ENCODE peak calls at places on chromosomes 7 and 10, in five cellular contexts. T is IMR-90, U is mesenchymal stem cell, P is trophoblast cell, R is H1. A is an unnamed sample.

GRCh38 chr10:77530011-77530410 is 107.6 kb downstream of the KCNMA1 start:
- DNase-seq in T (no peak), U (no peak), P (no peak), R (no peak), A (no peak)

GRCh38 chr10:126247454-126247975 is 140.8 kb downstream of the ADAM12 start:
- DNase-seq in T (peak; percentile 100), U (peak; percentile 99), P (peak; percentile 98), R (no peak), A (no peak)

GRCh38 chr7:101626069-101626671 is 2.9 kb downstream of the MYL10 start:
- DNase-seq in T (no peak), U (no peak), P (no peak), R (no peak), A (no peak)

GRCh38 chr10:124266468-124267230 is 152.1 kb downstream of the OAT start:
- DNase-seq in T (no peak), U (no peak), P (no peak), R (no peak), A (no peak)

GRCh38 chr10:66783296-66783695 is 142.5 kb upstream of the LRRTM3 start:
- DNase-seq in T (peak; percentile 56), U (no peak), P (no peak), R (no peak), A (no peak)

GRCh38 chr10:121092341-121093099 is 241.4 kb downstream of the WDR11 start:
- DNase-seq in T (no peak), U (peak; percentile 74), P (peak; percentile 76), R (no peak), A (no peak)

GRCh38 chr7:120587281-120587680 is 270.7 kb downstream of the TSPAN12 start:
- DNase-seq in T (no peak), U (no peak), P (peak; percentile 88), R (no peak), A (no peak)

GRCh38 chr7:14687777-14688176 is 214.8 kb downstream of the DGKB start:
- DNase-seq in T (no peak), U (peak; percentile 5), P (no peak), R (no peak), A (no peak)

GRCh38 chr10:60299961-60300883 is 89.5 kb downstream of the ANK3 start:
- DNase-seq in T (peak; percentile 52), U (peak; percentile 95), P (peak; percentile 92), R (no peak), A (peak; percentile 37)

GRCh38 chr10:43420369-43421200 is 11.6 kb upstream of the HNRNPF start:
- DNase-seq in T (peak; percentile 78), U (peak; percentile 95), P (peak; percentile 94), R (peak; percentile 73), A (no peak)

GRCh38 chr10:13613519-13613918 is 26.8 kb downstream of the PRPF18 start:
- DNase-seq in T (peak; percentile 68), U (peak; percentile 60), P (peak; percentile 61), R (no peak), A (no peak)

GRCh38 chr7:91771394-91771793 is 109.1 kb downstream of the MTERF1 start:
- DNase-seq in T (no peak), U (no peak), P (no peak), R (no peak), A (no peak)

GRCh38 chr10:33952692-33953360 is 618.4 kb upstream of the NRP1 start:
- DNase-seq in T (peak; percentile 82), U (peak; percentile 3), P (peak; percentile 84), R (no peak), A (no peak)

GRCh38 chr7:138865843-138866242 is 67.8 kb upstream of the ATP6V0A4 start:
- DNase-seq in T (no peak), U (no peak), P (no peak), R (peak; percentile 58), A (no peak)

GRCh38 chr7:96224682-96225081 is 97.2 kb downstream of the SLC25A13 start:
- DNase-seq in T (no peak), U (no peak), P (no peak), R (no peak), A (no peak)

GRCh38 chr10:43039629-43040481 is 37.0 kb upstream of the RET start:
- DNase-seq in T (no peak), U (no peak), P (no peak), R (peak; percentile 39), A (no peak)

GRCh38 chr7:115782716-115783460 is 247.7 kb downstream of the TFEC start:
- DNase-seq in T (no peak), U (no peak), P (no peak), R (no peak), A (no peak)

GRCh38 chr10:131700032-131700431 is 200.8 kb upstream of the PPP2R2D start:
- DNase-seq in T (no peak), U (no peak), P (no peak), R (no peak), A (no peak)

GRCh38 chr10:8054498-8055407 is at the start of gene GATA3:
- DNase-seq in T (peak; percentile 34), U (peak; percentile 92), P (peak; percentile 97), R (peak; percentile 75), A (peak; percentile 56)

GRCh38 chr7:155509725-155510551 is 36.4 kb downstream of the CNPY1 start:
- DNase-seq in T (no peak), U (no peak), P (no peak), R (peak; percentile 84), A (no peak)

GRCh38 chr10:122060250-122060649 is 71.3 kb downstream of the TACC2 start:
- DNase-seq in T (peak; percentile 49), U (peak; percentile 65), P (peak; percentile 26), R (no peak), A (no peak)

GRCh38 chr7:155205368-155206285 is 92.1 kb upstream of the INSIG1 start:
- DNase-seq in T (peak; percentile 99), U (peak; percentile 99), P (peak; percentile 95), R (peak; percentile 55), A (no peak)

GRCh38 chr10:51029172-51029641 is 45.1 kb upstream of the PRKG1 start:
- DNase-seq in T (peak; percentile 60), U (peak; percentile 51), P (no peak), R (no peak), A (no peak)

GRCh38 chr7:34759477-34760125 is 101.6 kb downstream of the NPSR1 start:
- DNase-seq in T (peak; percentile 45), U (peak; percentile 53), P (peak; percentile 84), R (no peak), A (peak; percentile 31)

GRCh38 chr7:131226116-131226562 is 101.5 kb upstream of the MKLN1 start:
- DNase-seq in T (peak; percentile 55), U (peak; percentile 81), P (no peak), R (no peak), A (no peak)

GRCh38 chr10:110643670-110644597 is at the start of gene RBM20:
- DNase-seq in T (no peak), U (peak; percentile 48), P (peak; percentile 36), R (peak; percentile 75), A (peak; percentile 62)

GRCh38 chr7:105353752-105354328 is 34.9 kb downstream of the SRPK2 start:
- DNase-seq in T (no peak), U (peak; percentile 22), P (no peak), R (no peak), A (no peak)

GRCh38 chr7:91264924-91265681 is 870 bp downstream of the FZD1 start:
- DNase-seq in T (peak; percentile 74), U (peak; percentile 79), P (peak; percentile 69), R (peak; percentile 78), A (no peak)

DNA sequence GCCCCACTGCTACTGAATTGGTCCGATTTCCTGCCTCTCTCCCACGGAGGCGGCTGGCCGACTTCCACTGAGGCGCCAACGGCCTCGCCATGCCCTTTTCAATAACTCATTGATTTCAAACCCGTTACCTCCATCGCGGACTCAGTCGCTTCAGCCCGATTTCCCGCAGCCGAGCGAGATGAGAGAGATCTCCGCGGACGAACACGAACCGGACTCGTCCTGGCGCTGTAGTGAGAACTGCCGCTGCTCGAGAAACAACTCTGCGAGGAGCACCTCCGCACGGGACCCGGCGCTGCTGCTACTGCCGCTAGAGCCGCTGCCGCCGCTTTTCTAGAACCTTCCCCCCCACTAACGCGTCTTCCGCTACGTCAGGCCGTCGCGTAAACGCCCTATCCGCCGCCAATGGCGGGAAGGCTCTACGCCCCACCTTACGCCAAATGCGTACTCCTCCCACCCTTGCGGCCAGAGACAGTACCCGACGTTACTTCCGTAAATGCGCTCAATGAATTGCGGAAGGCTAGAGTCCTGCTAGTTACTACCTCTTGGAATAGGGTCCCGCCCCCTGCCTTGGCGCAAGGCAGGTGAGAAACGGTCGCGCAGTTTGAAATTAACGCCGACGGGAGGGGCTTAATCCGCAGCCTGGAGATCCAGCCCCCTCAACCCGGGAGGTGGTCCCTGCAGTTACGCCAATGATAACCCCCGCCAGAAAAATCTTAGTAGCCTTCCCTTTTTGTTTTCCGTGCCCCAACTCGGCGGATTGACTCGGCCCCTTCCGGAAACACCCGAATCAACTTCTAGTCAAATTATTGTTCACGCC is at the start of gene HNRNPA2B1:
- DNase-seq in T (peak; percentile 97), U (peak; percentile 97), P (peak; percentile 100), R (peak; percentile 98), A (peak; percentile 98)
- H4K91ac ChIP-seq in T (peak within 1 kb of the TSS; percentile 95), U (peak within 1 kb of the TSS; percentile 89), P (peak within 1 kb of the TSS; percentile 97), R (peak within 1 kb of the TSS; percentile 97), A (peak within 1 kb of the TSS; percentile 99)

GRCh38 chr7:107785926-107786325 is 17.1 kb downstream of the SLC26A3 start:
- DNase-seq in T (no peak), U (peak; percentile 11), P (no peak), R (no peak), A (no peak)
- H3K27me3 ChIP-seq in T (peaks cover 34% of the 10 kb centered on the region), U (peaks cover 35% of the 10 kb centered on the region), P (no peaks in the 10 kb centered on the region), R (no peaks in the 10 kb centered on the region), A (no peaks in the 10 kb centered on the region)

DNA sequence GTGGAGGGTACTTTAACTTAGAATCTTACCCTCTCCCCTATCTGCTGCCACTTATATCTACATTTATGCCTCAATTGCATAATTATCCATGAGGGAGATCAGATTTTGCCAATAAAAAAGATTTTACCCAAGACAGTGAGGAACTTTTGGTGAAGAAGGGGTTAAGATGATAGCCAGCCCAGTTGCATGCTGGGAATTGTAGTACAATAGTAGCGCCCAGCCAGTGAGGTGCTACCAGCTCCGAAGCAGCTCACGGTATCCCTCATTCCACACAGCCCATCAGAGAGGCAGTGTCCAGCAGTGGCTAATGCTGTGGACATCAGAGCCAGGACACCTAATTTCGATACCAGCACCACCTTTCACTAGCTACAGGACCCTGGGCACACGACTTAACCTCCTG is 5.9 kb upstream of the LGI1 start:
- DNase-seq in T (peak; percentile 16), U (peak; percentile 68), P (peak; percentile 40), R (no peak), A (no peak)
- H3K4me3 ChIP-seq in T (no peak overlapping the region), U (no peak overlapping the region), P (peak overlapping the region; percentile 59), R (no peak overlapping the region), A (no peak overlapping the region)

GRCh38 chr7:92926697-92927044 is 90.3 kb upstream of the CDK6 start:
- DNase-seq in T (no peak), U (no peak), P (no peak), R (no peak), A (peak; percentile 6)
- H4K91ac ChIP-seq in T (peak overlapping the region; percentile 49), U (peak overlapping the region; percentile 15), P (peak overlapping the region; percentile 38), R (no peak overlapping the region), A (peak overlapping the region; percentile 40)

GRCh38 chr7:460374-461117 is 59.1 kb downstream of the PDGFA start:
- DNase-seq in T (peak; percentile 38), U (peak; percentile 85), P (no peak), R (peak; percentile 52), A (no peak)

GRCh38 chr7:459584-460373 is 59.9 kb downstream of the PDGFA start:
- DNase-seq in T (no peak), U (no peak), P (no peak), R (no peak), A (no peak)

GRCh38 chr7:462173-463103 is 57.2 kb downstream of the PDGFA start:
- DNase-seq in T (no peak), U (no peak), P (no peak), R (peak; percentile 47), A (no peak)

GRCh38 chr7:461453-462172 is 58.0 kb downstream of the PDGFA start:
- DNase-seq in T (no peak), U (peak; percentile 53), P (no peak), R (no peak), A (no peak)

GRCh38 chr7:461118-461452 is 58.6 kb downstream of the PDGFA start:
- DNase-seq in T (no peak), U (peak; percentile 41), P (no peak), R (no peak), A (no peak)
- H3K27me3 ChIP-seq in T (no peaks in the 10 kb centered on the region), U (no peaks in the 10 kb centered on the region), P (no peaks in the 10 kb centered on the region), R (no peaks in the 10 kb centered on the region), A (no peaks in the 10 kb centered on the region)

A was measured in neuronal stem cell.